ENCODE peak calls at places on chromosomes 1 and 21, in four cellular contexts. E is IMR-90, I is K562, W is endothelial cell of umbilical vein. O is an unnamed sample.
A peak's percentile ranks its signal among the peaks of the same experiment; 100 is the strongest.

GRCh38 chr1:112783059-112783458 is 67.9 kb upstream of the PPM1J start:
- DNase-seq in W (no peak), E (no peak), I (no peak), O (no peak)

GRCh38 chr1:32900956-32901822 is at the start of gene TMEM54:
- DNase-seq in W (no peak), E (peak; percentile 15), I (peak; percentile 95), O (no peak)

GRCh38 chr21:41770901-41771624 is 4.2 kb upstream of the RIPK4 start:
- DNase-seq in W (no peak), I (no peak), E (no peak), O (no peak)

GRCh38 chr1:244709076-244709475 is 56.1 kb downstream of the DESI2 start:
- DNase-seq in W (no peak), I (no peak), E (no peak), O (no peak)

GRCh38 chr1:204760350-204761134 is 75.0 kb upstream of the LRRN2 start:
- DNase-seq in I (no peak), W (no peak), E (peak; percentile 1), O (no peak)

GRCh38 chr1:205849619-205850355 is at the start of gene PM20D1:
- DNase-seq in W (peak; percentile 93), I (peak; percentile 84), E (peak; percentile 69), O (no peak)

GRCh38 chr1:14466006-14466405 is 132.5 kb upstream of the KAZN start:
- DNase-seq in E (no peak), W (no peak), I (no peak), O (no peak)

GRCh38 chr1:8047686-8048522 is 21.8 kb upstream of the ERRFI1 start:
- DNase-seq in W (peak; percentile 90), I (no peak), E (peak; percentile 80), O (no peak)

GRCh38 chr1:213724640-213725536 is 262.9 kb upstream of the PROX1 start:
- DNase-seq in E (no peak), I (no peak), W (peak; percentile 82), O (no peak)

GRCh38 chr1:206685749-206686485 is 1.2 kb downstream of the MAPKAPK2 start:
- DNase-seq in W (peak; percentile 61), I (peak; percentile 77), E (peak; percentile 80), O (no peak)

GRCh38 chr1:6465461-6466005 is 440 bp downstream of the TNFRSF25 start:
- DNase-seq in I (no peak), E (no peak), W (no peak), O (no peak)

GRCh38 chr1:236395780-236396664 is 1.9 kb downstream of the EDARADD start:
- DNase-seq in I (peak; percentile 39), W (no peak), E (no peak), O (no peak)

GRCh38 chr1:216766633-216767325 is 43.5 kb upstream of the ESRRG start:
- DNase-seq in E (no peak), W (no peak), I (no peak), O (no peak)

GRCh38 chr1:237152506-237153335 is 110.7 kb downstream of the RYR2 start:
- DNase-seq in W (no peak), E (no peak), I (no peak), O (no peak)

GRCh38 chr1:162560303-162561036 is 1.1 kb upstream of the UAP1 start:
- DNase-seq in I (no peak), E (no peak), W (no peak), O (no peak)

GRCh38 chr21:42666918-42667317 is 13.5 kb downstream of the PDE9A start:
- DNase-seq in I (no peak), E (no peak), W (no peak), O (no peak)

GRCh38 chr1:230308039-230308438 is 118.1 kb downstream of the PGBD5 start:
- DNase-seq in I (no peak), E (peak; percentile 64), W (peak; percentile 93), O (no peak)

GRCh38 chr1:209767706-209768105 is 11.9 kb downstream of the TRAF3IP3 start:
- DNase-seq in I (no peak), W (no peak), E (no peak), O (no peak)

GRCh38 chr1:177780096-177780700 is 189.7 kb downstream of the SEC16B start:
- DNase-seq in W (peak; percentile 45), E (peak; percentile 57), I (no peak), O (no peak)

GRCh38 chr21:45848352-45848751 is 133.2 kb upstream of the COL6A1 start:
- DNase-seq in I (no peak), W (no peak), E (no peak), O (no peak)

GRCh38 chr1:162502077-162502476 is 4.5 kb downstream of the UHMK1 start:
- DNase-seq in E (no peak), W (no peak), I (no peak), O (no peak)

GRCh38 chr1:62325076-62325475 is 5.8 kb upstream of the KANK4 start:
- DNase-seq in I (no peak), E (peak; percentile 7), W (no peak), O (no peak)
- TF ChIP-seq FOS in I (no peak), E (no peak), W (no peak), O (no peak)

DNA sequence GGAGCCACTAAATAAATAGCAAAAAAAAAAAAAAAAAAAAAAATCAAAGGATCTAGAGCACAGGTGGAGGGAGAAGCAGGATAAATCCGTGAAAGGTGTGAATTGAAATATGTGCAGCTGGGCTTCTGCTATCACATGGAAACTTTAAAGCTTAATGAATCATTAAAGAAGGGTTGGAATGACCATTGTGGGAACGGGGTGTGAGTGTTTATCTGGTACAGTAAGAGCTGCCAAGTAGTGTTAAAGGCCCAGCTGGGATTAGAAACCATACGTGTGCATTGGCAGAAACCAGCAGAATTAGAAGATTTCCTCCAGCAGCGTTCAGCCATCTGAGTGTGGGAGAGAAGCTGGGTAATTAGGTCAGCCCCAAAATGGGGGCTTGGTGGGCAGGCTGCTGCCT is 13.4 kb downstream of the FALEC start:
- DNase-seq in W (no peak), I (no peak), E (peak; percentile 81), O (no peak)
- TF ChIP-seq FOS in W (no peak), I (no peak), E (no peak), O (no peak)

GRCh38 chr1:179091691-179092165 is 9.9 kb downstream of the TOR3A start:
- DNase-seq in W (no peak), I (no peak), E (peak; percentile 63), O (no peak)
- TF ChIP-seq FOS in W (no peak), I (no peak), E (no peak), O (no peak)

GRCh38 chr1:107954121-107954520 is 10.9 kb downstream of the VAV3 start:
- DNase-seq in E (no peak), I (no peak), W (no peak), O (no peak)
- TF ChIP-seq FOS in E (no peak), I (no peak), W (no peak), O (no peak)

GRCh38 chr1:150235436-150235851 is 468 bp downstream of the ANP32E start:
- DNase-seq in I (peak; percentile 45), E (no peak), W (peak; percentile 41), O (no peak)

GRCh38 chr1:150236614-150236934 is 662 bp upstream of the ANP32E start:
- DNase-seq in W (no peak), E (no peak), I (no peak), O (no peak)

GRCh38 chr1:150234647-150235435 is 1.1 kb downstream of the ANP32E start:
- DNase-seq in W (no peak), E (peak; percentile 60), I (peak; percentile 71), O (peak; percentile 80)

GRCh38 chr1:150237746-150238145 is 1.8 kb upstream of the ANP32E start:
- DNase-seq in I (no peak), W (no peak), E (no peak), O (no peak)

GRCh38 chr1:150235852-150236613 is at the start of gene ANP32E:
- DNase-seq in W (peak; percentile 99), I (peak; percentile 94), E (peak; percentile 100), O (peak; percentile 99)
- TF ChIP-seq FOS in W (no peak), I (peak; percentile 98), E (peak; percentile 85), O (peak; percentile 95)

GRCh38 chr1:28112388-28113311 is 24.2 kb upstream of the EYA3 start:
- DNase-seq in I (peak; percentile 66), W (peak; percentile 70), E (peak; percentile 93), O (no peak)

GRCh38 chr1:28108006-28108405 is 19.6 kb upstream of the EYA3 start:
- DNase-seq in E (no peak), I (no peak), W (no peak), O (no peak)

GRCh38 chr1:28109639-28110038 is 21.2 kb upstream of the EYA3 start:
- DNase-seq in I (no peak), W (no peak), E (no peak), O (no peak)

GRCh38 chr1:28111157-28111556 is 22.7 kb upstream of the EYA3 start:
- DNase-seq in E (no peak), I (no peak), W (peak; percentile 31), O (no peak)

DNA sequence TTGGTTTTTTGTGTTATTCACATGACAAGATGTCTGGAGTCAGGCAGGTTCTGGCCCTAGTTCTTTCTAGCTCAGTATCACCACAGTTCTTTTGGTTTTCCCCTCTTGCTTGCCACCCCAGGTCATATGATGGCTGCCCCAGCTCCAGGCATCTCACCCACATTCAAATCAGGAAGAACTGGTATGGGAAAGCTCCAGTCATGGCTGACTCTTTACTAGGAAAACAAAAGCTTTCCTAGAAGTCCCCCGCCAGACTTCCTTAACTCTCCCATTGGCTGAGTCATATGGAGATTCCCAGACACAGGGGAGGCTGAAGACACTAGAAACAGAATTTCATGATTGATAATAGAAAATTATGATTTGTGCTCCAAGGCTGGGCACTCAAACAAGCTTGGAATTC is 22.1 kb upstream of the EYA3 start:
- DNase-seq in E (peak; percentile 58), W (peak; percentile 69), I (no peak), O (no peak)
- TF ChIP-seq FOS in E (no peak), W (peak; percentile 82), I (no peak), O (no peak)

GRCh38 chr1:16979475-16980327 is 719 bp downstream of the MFAP2 start:
- DNase-seq in E (no peak), W (no peak), I (peak; percentile 58), O (no peak)
- TF ChIP-seq FOS in E (no peak), W (no peak), I (no peak), O (no peak)

DNA sequence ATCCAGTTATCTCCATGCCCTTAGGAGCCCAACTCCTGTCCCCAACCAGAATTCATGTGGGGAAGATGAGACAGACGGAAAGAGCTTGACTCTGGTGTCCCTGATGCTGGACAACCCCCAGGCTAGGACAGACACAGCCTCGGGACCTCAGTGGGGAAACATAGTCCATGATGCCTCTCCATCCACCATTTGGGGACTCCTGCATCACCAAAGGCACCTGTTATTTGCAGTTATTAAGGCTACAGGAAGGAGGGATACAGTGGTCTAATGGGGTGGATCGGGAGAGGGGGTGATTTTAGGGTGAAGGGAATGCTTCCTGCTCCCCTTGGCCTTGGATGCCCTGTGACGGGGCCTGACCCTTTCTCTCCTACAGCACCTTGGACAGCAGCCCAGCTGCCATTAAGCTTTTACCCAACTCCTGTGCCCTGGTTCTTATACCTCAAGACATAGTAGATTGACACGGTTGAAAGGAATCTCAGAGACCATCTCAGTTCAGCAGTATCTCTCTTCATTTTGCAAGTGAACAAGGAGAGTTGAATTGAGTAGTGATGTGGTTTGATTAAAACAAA is 111.6 kb downstream of the MATN1 start:
- DNase-seq in I (no peak), W (no peak), E (no peak), O (no peak)
- TF ChIP-seq FOS in I (no peak), W (no peak), E (no peak), O (no peak)

GRCh38 chr1:77975386-77975785 is 3.5 kb downstream of the FUBP1 start:
- DNase-seq in I (no peak), E (peak; percentile 40), W (peak; percentile 51), O (no peak)
- TF ChIP-seq FOS in I (no peak), E (peak; percentile 2), W (no peak), O (no peak)

O was measured in GM12878.